ENCODE peak calls at places on chromosomes 7 and 10, in six cellular contexts. D is H1, S is IMR-90, U is neuronal stem cell, N is trophoblast cell, Z is mesenchymal stem cell. Y is an unnamed sample.

GRCh38 chr10:112385143-112385695 is 11.3 kb downstream of the ACSL5 start:
- DNase-seq in D (no peak), S (no peak), U (no peak), N (peak; percentile 98), Z (no peak), Y (no peak)

GRCh38 chr10:58846856-58847255 is 329.6 kb upstream of the PHYHIPL start:
- DNase-seq in D (no peak), S (no peak), U (no peak), N (no peak), Z (no peak), Y (no peak)

GRCh38 chr10:60099998-60100747 is 193.8 kb upstream of the CCDC6 start:
- DNase-seq in D (no peak), S (peak; percentile 63), U (peak; percentile 44), N (peak; percentile 90), Z (peak; percentile 70), Y (peak; percentile 68)

GRCh38 chr10:4343798-4344370 is 482.1 kb upstream of the AKR1E2 start:
- DNase-seq in D (no peak), S (peak; percentile 35), U (no peak), N (no peak), Z (no peak), Y (no peak)

GRCh38 chr10:116819999-116820677 is 29.2 kb upstream of the ENO4 start:
- DNase-seq in D (no peak), S (no peak), U (no peak), N (no peak), Z (no peak), Y (no peak)

GRCh38 chr7:148708026-148708685 is 9.5 kb downstream of the CUL1 start:
- DNase-seq in D (no peak), S (no peak), U (no peak), N (peak; percentile 70), Z (peak; percentile 24), Y (peak; percentile 46)

GRCh38 chr10:10830316-10831061 is 187.2 kb upstream of the CELF2 start:
- DNase-seq in D (no peak), S (peak; percentile 92), U (no peak), N (peak; percentile 46), Z (peak; percentile 93), Y (no peak)

GRCh38 chr10:100784126-100784525 is 38.7 kb downstream of the PAX2 start:
- DNase-seq in D (no peak), S (no peak), U (no peak), N (no peak), Z (no peak), Y (no peak)

GRCh38 chr10:75181073-75181472 is 29.5 kb upstream of the VDAC2 start:
- DNase-seq in D (no peak), S (peak; percentile 12), U (no peak), N (peak; percentile 38), Z (no peak), Y (no peak)

GRCh38 chr7:70793767-70794166 is 338.2 kb upstream of the GALNT17 start:
- DNase-seq in D (no peak), S (no peak), U (no peak), N (no peak), Z (no peak), Y (no peak)

GRCh38 chr10:44828515-44829142 is 82.5 kb upstream of the TMEM72 start:
- DNase-seq in D (no peak), S (peak; percentile 54), U (no peak), N (no peak), Z (no peak), Y (no peak)

GRCh38 chr7:54788664-54789063 is 29.7 kb upstream of the SEC61G start:
- DNase-seq in D (no peak), S (peak; percentile 96), U (peak; percentile 48), N (peak; percentile 91), Z (peak; percentile 87), Y (peak; percentile 92)

GRCh38 chr10:72263613-72264241 is 10.0 kb upstream of the DDIT4 start:
- DNase-seq in D (no peak), S (no peak), U (no peak), N (no peak), Z (no peak), Y (no peak)

GRCh38 chr7:131745645-131746248 is 189.3 kb upstream of the PODXL start:
- DNase-seq in D (peak; percentile 86), S (peak; percentile 43), U (peak; percentile 54), N (peak; percentile 48), Z (peak; percentile 14), Y (peak; percentile 76)

GRCh38 chr10:125337510-125337909 is 177.1 kb upstream of the CTBP2 start:
- DNase-seq in D (no peak), S (no peak), U (no peak), N (no peak), Z (no peak), Y (peak; percentile 29)

GRCh38 chr7:2065516-2065915 is 167.2 kb downstream of the MAD1L1 start:
- DNase-seq in D (no peak), S (no peak), U (no peak), N (no peak), Z (no peak), Y (no peak)
- H3K4me3 ChIP-seq in D (no peak overlapping the region), S (no peak overlapping the region), U (no peak overlapping the region), N (no peak overlapping the region), Z (no peak overlapping the region), Y (no peak overlapping the region)

GRCh38 chr7:122676466-122676865 is 22.5 kb downstream of the RNF133 start:
- DNase-seq in D (no peak), S (no peak), U (no peak), N (no peak), Z (no peak), Y (no peak)
- H2AK5ac ChIP-seq in D (peak overlapping the region; percentile 91), S (no peak overlapping the region), U (no peak overlapping the region), N (no peak overlapping the region), Z (no peak overlapping the region), Y (no peak overlapping the region)

GRCh38 chr7:110601710-110602109 is 489.2 kb upstream of the LRRN3 start:
- DNase-seq in D (no peak), S (no peak), U (no peak), N (no peak), Z (no peak), Y (no peak)

GRCh38 chr7:110604885-110605284 is 486.0 kb upstream of the LRRN3 start:
- DNase-seq in D (no peak), S (no peak), U (no peak), N (no peak), Z (no peak), Y (no peak)

GRCh38 chr7:110604206-110604605 is 486.7 kb upstream of the LRRN3 start:
- DNase-seq in D (no peak), S (no peak), U (no peak), N (no peak), Z (no peak), Y (no peak)

GRCh38 chr7:110612680-110613079 is 478.2 kb upstream of the LRRN3 start:
- DNase-seq in D (no peak), S (no peak), U (no peak), N (no peak), Z (no peak), Y (no peak)

DNA sequence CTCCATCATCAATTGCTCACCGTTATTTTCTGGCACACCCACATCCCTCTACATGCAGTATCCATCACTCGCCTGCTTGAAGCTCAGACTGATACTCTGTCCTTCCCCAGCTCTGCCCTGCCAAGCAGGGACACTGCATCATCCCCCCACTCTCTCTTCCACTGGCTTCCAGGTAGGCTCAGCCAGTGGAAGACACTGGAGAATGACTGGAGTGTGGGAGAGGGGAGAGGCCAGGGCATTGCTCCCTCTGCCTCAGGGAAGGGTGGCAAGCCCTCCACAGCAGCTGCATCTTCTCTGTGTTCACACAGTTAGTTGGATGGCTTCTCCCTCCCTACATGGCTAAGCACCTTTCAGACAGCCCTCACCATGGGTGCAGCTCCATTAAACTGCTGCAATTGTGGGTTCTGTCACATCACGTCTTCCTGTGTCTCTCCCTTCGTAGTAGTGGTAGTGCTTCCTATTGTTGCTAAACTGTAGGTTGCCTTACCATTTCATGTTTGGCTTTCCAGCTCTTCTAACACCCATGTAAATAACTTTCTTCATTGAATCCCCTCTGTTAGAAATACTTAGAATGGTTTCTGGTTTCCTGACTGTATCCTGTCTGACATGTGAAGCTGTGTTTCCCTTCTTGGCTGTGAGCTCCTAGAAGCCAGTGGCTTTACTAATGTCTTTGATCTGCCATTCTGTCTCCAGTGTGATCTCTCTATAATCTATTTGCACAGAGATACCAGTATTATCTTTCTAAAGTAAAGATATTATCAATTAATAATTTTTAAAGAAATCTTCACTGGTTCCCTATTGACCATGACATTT is 483.7 kb upstream of the LRRN3 start:
- DNase-seq in D (no peak), S (no peak), U (no peak), N (no peak), Z (no peak), Y (no peak)
- H3K18ac ChIP-seq in D (no peak overlapping the region), S (no peak overlapping the region), U (peak overlapping the region; percentile 5), N (no peak overlapping the region), Z (no peak overlapping the region), Y (no peak overlapping the region)

GRCh38 chr7:196778-197321 is 4.5 kb downstream of the FAM20C start:
- DNase-seq in D (no peak), S (no peak), U (no peak), N (no peak), Z (no peak), Y (no peak)

GRCh38 chr7:196283-196682 is 3.9 kb downstream of the FAM20C start:
- DNase-seq in D (no peak), S (no peak), U (no peak), N (no peak), Z (no peak), Y (no peak)

GRCh38 chr7:194996-195829 is 2.8 kb downstream of the FAM20C start:
- DNase-seq in D (no peak), S (peak; percentile 28), U (no peak), N (no peak), Z (no peak), Y (peak; percentile 22)

GRCh38 chr7:194257-194995 is 2.1 kb downstream of the FAM20C start:
- DNase-seq in D (no peak), S (peak; percentile 48), U (no peak), N (no peak), Z (peak; percentile 31), Y (peak; percentile 48)

DNA sequence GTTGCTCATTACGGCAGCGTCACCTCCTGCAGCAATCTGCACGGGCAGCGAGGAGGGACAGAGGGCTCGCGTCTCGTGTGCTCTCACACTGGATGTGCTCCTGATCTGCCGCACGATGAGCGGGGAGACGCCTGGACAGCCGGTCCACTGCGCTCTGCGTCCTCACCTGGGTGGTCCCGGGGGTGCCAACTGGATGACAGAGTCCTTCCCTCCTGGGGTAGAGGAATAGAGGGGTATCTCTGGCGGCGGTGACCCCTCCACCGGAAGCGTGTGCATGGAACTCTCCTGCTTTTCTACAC is 3.4 kb downstream of the FAM20C start:
- DNase-seq in D (no peak), S (no peak), U (no peak), N (no peak), Z (no peak), Y (no peak)
- H3K4me3 ChIP-seq in D (no peak overlapping the region), S (peak overlapping the region; percentile 78), U (peak overlapping the region; percentile 49), N (peak overlapping the region; percentile 2), Z (peak overlapping the region; percentile 98), Y (no peak overlapping the region)

Y was measured in mesendoderm.